ENCODE peak calls at places on chromosome X, in five cellular contexts. F is NCI-H2171 treated with DMSO at 0.1 percent for 48 hours, Y is dorsolateral prefrontal cortex, R is MG63, B is GM20000. S is an unnamed sample.

GRCh38 chrX:154304901-154305300 is 9.3 kb downstream of the TKTL1 start:
- DNase-seq in F (no peak), Y (no peak), R (no peak), B (no peak), S (no peak)

GRCh38 chrX:14362731-14363130 is 166.6 kb upstream of the GLRA2 start:
- DNase-seq in F (no peak), Y (no peak), R (no peak), B (no peak), S (no peak)

GRCh38 chrX:19793471-19793870 is 93.9 kb downstream of the SH3KBP1 start:
- DNase-seq in F (no peak), Y (no peak), R (no peak), B (no peak), S (no peak)

GRCh38 chrX:3425031-3425430 is 78.6 kb upstream of the MXRA5 start:
- DNase-seq in F (no peak), Y (no peak), R (no peak), B (no peak), S (no peak)

GRCh38 chrX:87583679-87584078 is 66.1 kb downstream of the KLHL4 start:
- DNase-seq in F (no peak), Y (no peak), R (no peak), B (no peak), S (no peak)

GRCh38 chrX:18410038-18410437 is 15.4 kb upstream of the CDKL5 start:
- DNase-seq in F (peak; percentile 27), Y (no peak), R (no peak), B (no peak), S (no peak)

GRCh38 chrX:95056901-95057300 is 1382.9 kb downstream of the FAM133A start:
- DNase-seq in F (no peak), Y (no peak), R (no peak), B (no peak), S (no peak)

GRCh38 chrX:133994576-133994975 is 9.2 kb upstream of the GPC3 start:
- DNase-seq in F (no peak), Y (no peak), R (no peak), B (no peak), S (no peak)

S was measured in T-helper 2 cell treated with Interferon-gamma antibody and Interleukin-4, amounts not matched to agents 5 μg/mL and 100 μg/mL, for 36 hours.